ENCODE peak calls at places on chromosomes 6 and 20, in five cellular contexts. B, S, O, Y and A are unnamed samples.

GRCh38 chr6:61755739-61756138 is 530.3 kb downstream of the KHDRBS2 start:
- DNase-seq in B (no peak), S (no peak), O (no peak), Y (no peak), A (no peak)

GRCh38 chr20:60095456-60095855 is 137.2 kb downstream of the CDH26 start:
- DNase-seq in B (no peak), S (no peak), O (no peak), Y (no peak), A (no peak)

GRCh38 chr6:35017461-35018183 is 123.5 kb downstream of the TCP11 start:
- DNase-seq in B (no peak), S (no peak), O (no peak), Y (no peak), A (no peak)

GRCh38 chr6:16804007-16804303 is 42.7 kb upstream of the ATXN1 start:
- DNase-seq in B (no peak), S (no peak), O (no peak), Y (no peak), A (no peak)

GRCh38 chr6:100088009-100088408 is 94.0 kb upstream of the MCHR2 start:
- DNase-seq in B (peak; percentile 22), S (no peak), O (no peak), Y (no peak), A (no peak)

GRCh38 chr6:157456524-157456829 is 75.5 kb downstream of the ZDHHC14 start:
- DNase-seq in B (no peak), S (no peak), O (no peak), Y (no peak), A (peak; percentile 60)

GRCh38 chr6:19838442-19839236 is 1.5 kb downstream of the ID4 start:
- DNase-seq in B (peak; percentile 33), S (no peak), O (peak; percentile 45), Y (peak; percentile 95), A (no peak)

GRCh38 chr6:12490904-12491571 is 200.9 kb downstream of the EDN1 start:
- DNase-seq in B (no peak), S (no peak), O (no peak), Y (no peak), A (no peak)

GRCh38 chr6:28758046-28758817 is 165.6 kb downstream of the TRIM27 start:
- DNase-seq in B (peak; percentile 86), S (peak; percentile 70), O (no peak), Y (peak; percentile 80), A (no peak)

GRCh38 chr6:45721665-45722064 is 294.0 kb downstream of the CLIC5 start:
- DNase-seq in B (no peak), S (no peak), O (no peak), Y (no peak), A (no peak)

GRCh38 chr6:116680880-116681672 is at the start of gene KPNA5:
- DNase-seq in B (peak; percentile 68), S (peak; percentile 84), O (peak; percentile 93), Y (peak; percentile 92), A (peak; percentile 69)

GRCh38 chr6:138590796-138591709 is 91.8 kb upstream of the NHSL1 start:
- DNase-seq in B (peak; percentile 64), S (peak; percentile 73), O (peak; percentile 51), Y (peak; percentile 89), A (peak; percentile 31)

GRCh38 chr20:10673176-10673830 is 496 bp downstream of the JAG1 start:
- DNase-seq in B (no peak), S (peak; percentile 12), O (peak; percentile 72), Y (no peak), A (no peak)

GRCh38 chr20:14972256-14972655 is 634.8 kb upstream of the FLRT3 start:
- DNase-seq in B (no peak), S (no peak), O (no peak), Y (no peak), A (no peak)

DNA sequence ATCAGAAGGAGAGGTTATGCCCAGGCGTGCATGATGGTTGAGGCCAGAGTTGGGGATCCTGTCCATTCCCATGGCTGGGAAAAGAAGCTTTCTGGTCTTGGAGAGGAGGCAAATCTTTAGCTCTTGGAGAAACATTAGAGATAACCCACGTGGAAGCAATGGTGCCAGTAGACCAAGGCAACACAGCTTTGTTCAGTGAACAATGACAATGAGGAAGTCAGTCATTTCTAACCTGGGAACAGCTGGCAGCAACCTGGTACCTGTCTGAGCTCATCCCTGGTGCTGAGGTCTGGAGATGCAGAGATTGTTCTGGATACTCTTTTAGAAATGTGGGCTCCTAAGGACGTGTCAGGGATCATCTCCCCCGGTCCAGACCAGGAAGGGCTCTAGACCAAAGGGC is 76.7 kb upstream of the PAX1 start:
- DNase-seq in B (no peak), S (no peak), O (no peak), Y (no peak), A (no peak)
- TF ChIP-seq ZBTB33 in B (no peak), S (no peak), O (no peak), Y (no peak), A (no peak)

DNA sequence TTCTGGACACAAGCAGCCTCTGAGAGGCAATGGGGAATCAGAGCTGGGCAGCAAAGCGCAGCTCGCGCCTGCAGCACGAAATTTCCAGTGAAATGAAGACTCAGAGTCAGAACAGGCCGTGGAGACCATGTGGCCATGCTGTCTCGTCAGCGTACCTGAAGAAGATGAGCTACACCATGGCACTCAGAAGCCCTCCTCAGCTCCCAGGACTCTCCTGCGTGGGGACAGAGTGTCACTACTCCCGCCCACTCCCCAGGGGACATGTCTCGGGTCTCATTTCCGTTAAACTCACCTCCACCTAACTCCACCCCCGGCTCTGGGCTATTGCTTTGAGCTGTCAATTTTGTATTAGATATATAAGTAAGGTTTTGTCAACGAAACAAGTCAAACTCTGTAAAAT is 257.0 kb downstream of the ERMARD start:
- DNase-seq in B (no peak), S (no peak), O (no peak), Y (no peak), A (no peak)
- TF ChIP-seq ZBTB33 in B (no peak), S (no peak), O (no peak), Y (no peak), A (no peak)

DNA sequence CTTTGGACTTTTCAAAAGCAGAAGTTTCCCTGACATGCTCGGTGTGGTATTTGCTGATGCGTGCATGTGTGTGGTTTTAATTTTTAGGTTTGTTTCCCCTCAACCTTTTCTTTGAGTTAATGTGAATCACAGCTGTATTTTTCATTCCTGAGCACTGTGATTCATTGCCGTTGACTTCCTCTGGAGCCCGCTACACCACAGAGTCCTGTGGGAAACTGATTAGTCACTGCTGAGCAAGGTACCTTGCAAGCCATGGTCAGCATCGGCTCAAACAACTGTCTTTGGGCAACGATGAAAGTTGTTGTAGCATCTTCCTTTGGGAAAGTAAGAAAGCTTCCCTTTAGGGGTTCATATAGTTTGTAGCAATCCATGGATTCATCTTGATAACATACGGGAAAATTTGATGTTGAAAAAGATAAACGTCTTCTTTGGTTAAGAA is 57.5 kb downstream of the RIN2 start:
- DNase-seq in B (peak; percentile 70), S (no peak), O (no peak), Y (peak; percentile 70), A (no peak)
- TF ChIP-seq ZBTB33 in B (no peak), S (no peak), O (peak; percentile 41), Y (no peak), A (no peak)

GRCh38 chr6:50939931-50940330 is 121.3 kb downstream of the TFAP2B start:
- DNase-seq in B (no peak), S (no peak), O (no peak), Y (no peak), A (no peak)
- TF ChIP-seq ZBTB33 in B (no peak), S (no peak), O (no peak), Y (no peak), A (no peak)

DNA sequence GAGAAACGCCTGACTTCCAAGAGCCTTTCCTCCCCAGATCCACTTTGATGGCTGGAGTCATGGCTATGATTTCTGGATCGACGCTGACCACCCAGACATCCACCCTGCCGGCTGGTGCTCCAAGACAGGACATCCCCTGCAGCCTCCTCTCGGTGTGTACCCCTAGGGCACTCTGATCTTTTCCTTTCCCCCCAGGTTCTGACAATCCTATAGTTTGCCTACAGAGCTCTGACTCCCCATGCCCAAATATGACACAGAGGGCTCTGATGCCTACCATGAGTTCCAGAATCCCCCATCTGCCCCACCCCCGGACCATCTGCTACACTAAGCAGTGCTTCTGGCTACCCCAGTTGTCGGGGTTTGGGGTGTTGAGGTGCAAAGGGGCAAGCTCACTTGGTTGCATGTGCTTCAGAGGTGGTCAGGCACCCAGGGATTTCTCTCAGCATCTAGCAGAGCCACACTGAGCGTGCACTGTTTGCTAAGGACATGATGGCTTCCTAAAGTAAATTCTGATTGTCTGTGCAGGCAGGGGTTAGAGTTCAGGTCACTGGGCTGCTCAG is 24.0 kb upstream of the SGK2 start:
- DNase-seq in B (no peak), S (no peak), O (no peak), Y (no peak), A (no peak)
- TF ChIP-seq ZBTB33 in B (no peak), S (no peak), O (no peak), Y (no peak), A (no peak)

DNA sequence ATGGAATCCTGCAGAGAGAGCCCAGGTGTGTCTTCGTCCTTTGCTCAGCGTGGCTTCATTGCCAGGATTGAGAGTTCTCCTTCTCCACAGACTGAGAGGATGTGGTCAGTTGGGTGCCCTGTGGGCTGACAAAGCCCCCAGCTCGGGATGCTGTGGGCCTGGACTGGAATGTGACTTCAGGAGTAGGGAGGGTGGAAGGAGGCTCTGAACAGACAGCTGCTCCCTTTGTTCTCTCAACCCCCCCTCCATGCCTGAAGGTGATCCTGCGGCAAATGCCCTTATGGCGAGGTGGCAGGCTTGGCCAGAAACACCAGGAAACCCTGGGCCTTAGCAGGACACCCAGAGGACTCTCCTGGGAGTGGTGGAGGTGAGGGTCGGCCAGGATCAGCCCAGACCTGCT is 1.8 kb upstream of the CST5 start:
- DNase-seq in B (no peak), S (no peak), O (no peak), Y (no peak), A (no peak)
- TF ChIP-seq ZBTB33 in B (no peak), S (no peak), O (no peak), Y (no peak), A (no peak)

GRCh38 chr6:104957301-104958177 is 632 bp downstream of the LIN28B start:
- DNase-seq in B (no peak), S (peak; percentile 47), O (no peak), Y (peak; percentile 16), A (no peak)

GRCh38 chr6:104955491-104955890 is 1.4 kb upstream of the LIN28B start:
- DNase-seq in B (no peak), S (peak; percentile 46), O (peak; percentile 51), Y (no peak), A (no peak)

GRCh38 chr6:104954091-104954797 is 2.7 kb upstream of the LIN28B start:
- DNase-seq in B (no peak), S (no peak), O (no peak), Y (peak; percentile 71), A (no peak)

GRCh38 chr6:104956663-104957294 is at the start of gene LIN28B:
- DNase-seq in B (no peak), S (peak; percentile 30), O (no peak), Y (peak; percentile 43), A (no peak)

GRCh38 chr6:104955927-104956662 is 812 bp upstream of the LIN28B start:
- DNase-seq in B (no peak), S (peak; percentile 77), O (peak; percentile 62), Y (peak; percentile 78), A (no peak)
- TF ChIP-seq ZBTB33 in B (no peak), S (no peak), O (no peak), Y (no peak), A (no peak)